ENCODE peak calls at places on chromosomes 12 and 14, in five cellular contexts. B, Q, A, X and K are unnamed samples.
A peak's percentile ranks its signal among the peaks of the same experiment; 100 is the strongest.

GRCh38 chr12:575948-576612 is 87.2 kb downstream of the NINJ2 start:
- DNase-seq in B (peak; percentile 72), A (peak; percentile 86), Q (peak; percentile 80), X (peak; percentile 89), K (no peak)

GRCh38 chr12:5166976-5167375 is 123.3 kb downstream of the KCNA5 start:
- DNase-seq in A (no peak), B (peak; percentile 90), X (no peak), Q (no peak), K (no peak)

GRCh38 chr12:11834104-11834812 is 184.8 kb downstream of the ETV6 start:
- DNase-seq in B (no peak), Q (no peak), X (no peak), A (no peak), K (no peak)

GRCh38 chr12:99670635-99671034 is 23.1 kb downstream of the GARIN6 start:
- DNase-seq in B (no peak), A (no peak), Q (no peak), X (no peak), K (no peak)

GRCh38 chr14:61435563-61436337 is 114.4 kb downstream of the PRKCH start:
- DNase-seq in Q (no peak), B (no peak), A (no peak), X (no peak), K (no peak)

GRCh38 chr14:77003960-77004710 is 24.4 kb downstream of the IRF2BPL start:
- DNase-seq in B (no peak), Q (no peak), X (no peak), A (peak; percentile 58), K (no peak)

GRCh38 chr12:30783946-30784345 is 29.2 kb upstream of the CAPRIN2 start:
- DNase-seq in X (no peak), Q (no peak), B (no peak), A (no peak), K (no peak)

GRCh38 chr14:101814869-101815268 is 53.4 kb downstream of the PPP2R5C start:
- DNase-seq in X (no peak), A (no peak), Q (no peak), B (no peak), K (no peak)